ENCODE peak calls at places on chromosomes 1 and 21, in nine cellular contexts. J is AG04450, L is cardiac fibroblast, C is stomach, H is right atrium auricular region, I is mucosa of descending colon, K is tibial artery, Y is cardiac muscle cell, S is BE2C. G is an unnamed sample.

GRCh38 chr1:100530901-100531487 is 6.9 kb upstream of the GPR88 start:
- DNase-seq in S (no peak), J (peak), H (no peak), I (no peak), K (no peak), Y (no peak), C (peak), L (peak), G (no peak)

GRCh38 chr1:184116287-184116686 is 64.8 kb downstream of the TSEN15 start:
- DNase-seq in J (no peak), H (no peak), Y (no peak), L (no peak), S (no peak), C (no peak), K (no peak), I (no peak), G (no peak)

GRCh38 chr1:93648656-93649055 is 33.0 kb downstream of the BCAR3 start:
- DNase-seq in K (no peak), C (no peak), S (no peak), H (no peak), J (no peak), I (no peak), L (no peak), Y (no peak), G (no peak)

GRCh38 chr1:4630561-4630960 is 23.8 kb upstream of the AJAP1 start:
- DNase-seq in L (no peak), C (no peak), K (no peak), I (no peak), H (no peak), S (no peak), Y (no peak), J (no peak), G (no peak)

GRCh38 chr1:201882665-201883132 is 6.0 kb upstream of the SHISA4 start:
- DNase-seq in J (no peak), K (no peak), C (no peak), S (no peak), Y (no peak), L (peak), I (no peak), H (no peak), G (no peak)

GRCh38 chr1:179865377-179865776 is 12.2 kb downstream of the TOR1AIP2 start:
- DNase-seq in S (no peak), C (no peak), J (no peak), I (no peak), Y (no peak), L (no peak), H (no peak), K (no peak), G (no peak)

GRCh38 chr1:34843392-34844251 is 15.9 kb downstream of the SMIM12 start:
- DNase-seq in Y (no peak), C (no peak), J (no peak), I (no peak), S (no peak), H (no peak), K (peak), L (no peak), G (peak)

GRCh38 chr1:150168960-150169565 is 19.3 kb downstream of the PLEKHO1 start:
- DNase-seq in Y (peak), K (peak), L (peak), J (no peak), S (peak), I (no peak), H (peak), C (peak), G (peak)

GRCh38 chr1:39753132-39754025 is 14.7 kb downstream of the PPIE start:
- DNase-seq in K (no peak), Y (no peak), J (no peak), S (no peak), H (no peak), C (no peak), I (no peak), L (no peak), G (no peak)

GRCh38 chr1:206808615-206809014 is 36.3 kb upstream of the IL10 start:
- DNase-seq in H (no peak), L (peak), Y (peak), C (no peak), S (peak), K (no peak), J (no peak), I (no peak), G (no peak)

GRCh38 chr1:22597996-22598395 is 34.7 kb downstream of the EPHA8 start:
- DNase-seq in H (no peak), Y (no peak), L (no peak), K (no peak), S (no peak), C (no peak), J (no peak), I (no peak), G (no peak)

GRCh38 chr1:212645563-212646543 is 37.3 kb downstream of the ATF3 start:
- DNase-seq in S (no peak), J (no peak), C (no peak), H (no peak), L (no peak), Y (no peak), K (no peak), I (no peak), G (no peak)

GRCh38 chr1:16677552-16678423 is 11.0 kb upstream of the RNU1-3 start:
- DNase-seq in I (no peak), H (no peak), Y (peak), K (no peak), J (peak), C (no peak), S (peak), L (peak), G (no peak)

GRCh38 chr1:91594383-91595065 is 93.9 kb downstream of the CDC7 start:
- DNase-seq in H (no peak), S (no peak), K (no peak), J (no peak), L (no peak), C (no peak), I (no peak), Y (peak), G (no peak)

GRCh38 chr1:205983925-205984725 is 19.1 kb downstream of the RAB7B start:
- DNase-seq in Y (peak), K (peak), L (peak), I (no peak), H (no peak), C (peak), S (peak), J (peak), G (peak)

GRCh38 chr1:56146449-56146848 is 432.9 kb downstream of the PLPP3 start:
- DNase-seq in H (no peak), C (no peak), L (peak), J (no peak), Y (no peak), S (no peak), K (no peak), I (no peak), G (no peak)

GRCh38 chr1:175150596-175151319 is 41.8 kb downstream of the KIAA0040 start:
- DNase-seq in Y (no peak), L (peak), I (no peak), J (no peak), H (no peak), S (no peak), C (no peak), K (no peak), G (no peak)
- TF ChIP-seq CTCF in Y (no peak), L (no peak), I (no peak), J (no peak), H (no peak), S (no peak), C (no peak), K (no peak), G (no peak)

GRCh38 chr1:174314433-174314832 is 133.3 kb upstream of the GPR52 start:
- DNase-seq in C (no peak), H (no peak), K (no peak), I (no peak), L (no peak), Y (no peak), J (no peak), S (no peak), G (no peak)
- TF ChIP-seq CTCF in C (no peak), H (no peak), K (no peak), I (no peak), L (no peak), Y (no peak), J (no peak), S (no peak), G (no peak)

GRCh38 chr21:41769521-41769920 is 2.7 kb upstream of the RIPK4 start:
- DNase-seq in S (no peak), H (no peak), J (no peak), K (peak), C (no peak), I (no peak), Y (no peak), L (no peak), G (no peak)
- TF ChIP-seq CTCF in S (no peak), H (no peak), J (no peak), K (no peak), C (no peak), I (no peak), Y (no peak), L (no peak), G (no peak)

GRCh38 chr1:87673748-87674147 is 345.1 kb downstream of the LMO4 start:
- DNase-seq in K (no peak), Y (no peak), H (no peak), L (peak), S (no peak), I (no peak), J (no peak), C (no peak), G (no peak)
- TF ChIP-seq CTCF in K (no peak), Y (peak), H (no peak), L (peak), S (peak), I (no peak), J (no peak), C (no peak), G (no peak)

GRCh38 chr21:15022608-15023261 is 42.1 kb downstream of the NRIP1 start:
- DNase-seq in Y (no peak), K (no peak), H (no peak), L (no peak), I (no peak), C (no peak), S (no peak), J (no peak), G (no peak)
- TF ChIP-seq CTCF in Y (no peak), K (no peak), H (no peak), L (peak), I (no peak), C (no peak), S (no peak), J (peak), G (peak)

GRCh38 chr1:89525169-89525855 is 683 bp downstream of the LRRC8B start:
- DNase-seq in I (no peak), L (no peak), K (peak), C (no peak), J (no peak), H (no peak), S (peak), Y (peak), G (peak)
- TF ChIP-seq CTCF in I (no peak), L (no peak), K (no peak), C (no peak), J (no peak), H (no peak), S (no peak), Y (peak), G (peak)